ENCODE peak calls at places on chromosomes 1 and 21, in four cellular contexts. K, U, I and L are unnamed samples.

GRCh38 chr1:99659755-99660210 is 13.9 kb downstream of the PALMD start:
- DNase-seq in K (no peak), U (no peak), I (no peak), L (peak; percentile 70)

GRCh38 chr1:165666152-165666551 is 32.2 kb downstream of the ALDH9A1 start:
- DNase-seq in K (no peak), U (no peak), I (no peak), L (no peak)

GRCh38 chr21:38646213-38646837 is 148.0 kb upstream of the ERG start:
- DNase-seq in K (no peak), U (no peak), I (no peak), L (no peak)

GRCh38 chr1:201229771-201230635 is 39.4 kb downstream of the IGFN1 start:
- DNase-seq in K (no peak), U (no peak), I (no peak), L (no peak)

GRCh38 chr1:154445040-154445472 is 39.9 kb downstream of the IL6R start:
- DNase-seq in K (no peak), U (no peak), I (no peak), L (no peak)

GRCh38 chr1:172019971-172020370 is 178.7 kb downstream of the DNM3 start:
- DNase-seq in K (no peak), U (no peak), I (no peak), L (no peak)

GRCh38 chr1:217244946-217245345 is 385.9 kb downstream of the GPATCH2 start:
- DNase-seq in K (no peak), U (no peak), I (no peak), L (no peak)

GRCh38 chr1:206895320-206895719 is 1.9 kb upstream of the IL24 start:
- DNase-seq in K (no peak), U (no peak), I (no peak), L (peak; percentile 99)

GRCh38 chr1:42533101-42533863 is 70.2 kb downstream of the CCDC30 start:
- DNase-seq in K (no peak), U (no peak), I (no peak), L (no peak)

GRCh38 chr1:12636098-12636950 is 7.6 kb upstream of the AADACL4 start:
- DNase-seq in K (no peak), U (peak; percentile 77), I (no peak), L (no peak)

GRCh38 chr1:214801191-214801590 is 198.2 kb downstream of the CENPF start:
- DNase-seq in K (no peak), U (no peak), I (no peak), L (no peak)

GRCh38 chr1:12336436-12336835 is 106.6 kb downstream of the VPS13D start:
- DNase-seq in K (no peak), U (no peak), I (no peak), L (no peak)

GRCh38 chr1:97764991-97765390 is 155.8 kb downstream of the DPYD start:
- DNase-seq in K (no peak), U (no peak), I (no peak), L (no peak)

GRCh38 chr1:2125375-2126211 is 69.0 kb downstream of the FAAP20 start:
- DNase-seq in K (no peak), U (no peak), I (no peak), L (peak; percentile 55)

GRCh38 chr1:107220036-107220435 is 79.2 kb downstream of the NTNG1 start:
- DNase-seq in K (no peak), U (no peak), I (no peak), L (no peak)

GRCh38 chr1:5637171-5637570 is 355.1 kb downstream of the NPHP4 start:
- DNase-seq in K (peak; percentile 46), U (no peak), I (peak; percentile 56), L (no peak)

GRCh38 chr1:207282496-207283380 is 38.7 kb upstream of the CD55 start:
- DNase-seq in K (peak; percentile 79), U (no peak), I (no peak), L (no peak)

GRCh38 chr1:54297596-54298283 is 97.8 kb downstream of the MRPL37 start:
- DNase-seq in K (peak; percentile 85), U (no peak), I (no peak), L (no peak)

GRCh38 chr1:69737527-69738176 is 169.9 kb downstream of the LRRC7 start:
- DNase-seq in K (peak; percentile 27), U (no peak), I (no peak), L (no peak)

GRCh38 chr1:235074335-235075120 is 54.1 kb downstream of the TOMM20 start:
- DNase-seq in K (peak; percentile 60), U (peak; percentile 74), I (peak; percentile 90), L (no peak)

GRCh38 chr1:3631865-3632264 is 7.0 kb downstream of the TPRG1L start:
- DNase-seq in K (no peak), U (no peak), I (no peak), L (no peak)

GRCh38 chr1:2554621-2555387 is 1.4 kb upstream of the TNFRSF14 start:
- DNase-seq in K (peak; percentile 70), U (no peak), I (peak; percentile 59), L (no peak)

GRCh38 chr1:2408859-2409276 is 3.5 kb downstream of the PEX10 start:
- DNase-seq in K (no peak), U (no peak), I (peak; percentile 94), L (no peak)

GRCh38 chr1:53585116-53585515 is 125.9 kb downstream of the DMRTB1 start:
- DNase-seq in K (no peak), U (no peak), I (peak; percentile 17), L (no peak)

GRCh38 chr1:14968251-14968812 is 185.2 kb upstream of the TMEM51 start:
- DNase-seq in K (no peak), U (peak; percentile 67), I (no peak), L (no peak)

GRCh38 chr1:18619467-18619835 is 11.2 kb upstream of the PAX7 start:
- DNase-seq in K (no peak), U (no peak), I (no peak), L (no peak)

GRCh38 chr21:17463441-17463840 is 49.4 kb upstream of the CXADR start:
- DNase-seq in K (no peak), U (no peak), I (no peak), L (no peak)

GRCh38 chr21:18354947-18355346 is 48.6 kb downstream of the TMPRSS15 start:
- DNase-seq in K (no peak), U (no peak), I (no peak), L (no peak)

GRCh38 chr21:38751379-38752050 is 54.2 kb upstream of the ETS2 start:
- DNase-seq in K (no peak), U (peak; percentile 65), I (no peak), L (no peak)

GRCh38 chr1:51070640-51071039 is 31.4 kb upstream of the C1orf185 start:
- DNase-seq in K (no peak), U (no peak), I (no peak), L (no peak)

GRCh38 chr1:170765712-170766330 is 101.9 kb downstream of the PRRX1 start:
- DNase-seq in K (no peak), U (no peak), I (no peak), L (no peak)

GRCh38 chr1:85058781-85059180 is 10.5 kb upstream of the MCOLN3 start:
- DNase-seq in K (no peak), U (no peak), I (no peak), L (no peak)

GRCh38 chr1:93874025-93874651 is 4.9 kb downstream of the DNTTIP2 start:
- DNase-seq in K (no peak), U (no peak), I (no peak), L (no peak)

GRCh38 chr1:83531910-83532309 is 467.0 kb downstream of the TTLL7 start:
- DNase-seq in K (no peak), U (no peak), I (no peak), L (no peak)

GRCh38 chr1:30101477-30102227 is 621.7 kb downstream of the MATN1 start:
- DNase-seq in K (peak; percentile 42), U (peak; percentile 49), I (no peak), L (no peak)
- H3K27me3 ChIP-seq in K (no peaks in the 10 kb centered on the region), U (peaks cover 27% of the 10 kb centered on the region), I (no peaks in the 10 kb centered on the region), L (peaks cover 6% of the 10 kb centered on the region)

GRCh38 chr1:183070923-183071618 is 47.9 kb downstream of the LAMC1 start:
- DNase-seq in K (no peak), U (no peak), I (no peak), L (no peak)

GRCh38 chr1:183074215-183074614 is 51.0 kb downstream of the LAMC1 start:
- DNase-seq in K (no peak), U (no peak), I (no peak), L (no peak)

GRCh38 chr1:183075861-183076260 is 52.6 kb downstream of the LAMC1 start:
- DNase-seq in K (no peak), U (no peak), I (no peak), L (no peak)

GRCh38 chr1:183070234-183070922 is 47.2 kb downstream of the LAMC1 start:
- DNase-seq in K (no peak), U (no peak), I (no peak), L (no peak)

DNA sequence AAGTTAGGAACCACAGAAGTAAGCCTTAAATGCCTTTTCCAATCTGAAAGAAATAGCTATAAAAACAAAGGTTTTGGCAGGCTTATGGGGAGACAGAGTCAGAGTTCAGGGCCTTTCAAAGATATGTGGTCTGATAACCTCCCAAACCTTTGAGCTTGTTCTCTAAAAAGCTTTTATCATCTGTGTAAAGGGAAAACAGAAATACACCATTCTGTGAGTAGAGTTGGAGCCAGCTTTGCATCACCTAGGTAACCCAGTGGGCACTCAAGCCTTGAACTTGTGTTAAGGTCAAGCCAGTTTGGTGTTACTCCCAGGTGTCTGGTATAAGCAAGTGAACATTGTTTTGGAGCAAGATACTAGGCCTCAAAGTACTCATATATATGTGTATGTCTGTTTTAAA is 50.1 kb downstream of the LAMC1 start:
- DNase-seq in K (no peak), U (no peak), I (no peak), L (no peak)
- H3K4me1 ChIP-seq in K (peaks cover 4% of the 10 kb centered on the region), U (peaks cover 76% of the 10 kb centered on the region), I (no peaks in the 10 kb centered on the region), L (peaks cover 40% of the 10 kb centered on the region)

DNA sequence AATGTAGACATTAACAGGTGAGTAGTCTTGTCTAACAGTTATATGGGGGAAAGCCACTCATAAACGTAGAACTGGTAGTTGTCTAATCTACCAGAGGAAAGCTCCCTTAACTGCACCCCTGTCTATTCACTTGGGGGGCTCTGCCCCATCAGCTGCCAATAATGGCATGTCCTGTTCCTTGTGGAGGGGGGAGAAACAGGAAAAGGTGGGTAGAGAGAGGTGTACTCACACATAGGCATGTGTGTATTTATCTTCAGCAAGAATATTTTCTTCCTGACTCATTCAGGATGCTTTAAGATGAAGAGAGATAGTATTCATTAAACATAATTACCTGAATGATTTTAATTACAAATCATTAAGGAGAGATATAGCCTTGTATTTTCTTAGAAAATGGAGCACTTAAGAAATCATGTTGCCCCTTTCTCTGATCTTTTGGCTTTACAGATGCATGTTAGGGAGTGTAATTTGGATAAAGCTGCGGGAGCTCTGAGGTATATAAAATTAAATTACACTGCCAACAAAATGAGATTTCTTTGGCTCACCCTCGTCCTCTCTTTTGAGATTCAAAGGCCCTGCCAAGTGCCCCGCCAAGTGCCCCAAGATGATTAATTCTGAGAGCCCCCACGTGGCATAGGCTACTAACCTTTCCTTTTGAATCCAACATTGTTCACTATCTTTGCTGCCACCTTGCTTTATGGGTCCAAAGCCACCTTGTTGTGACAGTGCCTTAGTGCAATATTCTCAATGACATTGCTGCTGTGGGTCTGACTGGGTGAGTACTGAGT is 286.3 kb upstream of the LYPLAL1 start:
- DNase-seq in K (no peak), U (no peak), I (no peak), L (no peak)
- H3K27me3 ChIP-seq in K (no peaks in the 10 kb centered on the region), U (no peaks in the 10 kb centered on the region), I (no peaks in the 10 kb centered on the region), L (no peaks in the 10 kb centered on the region)

GRCh38 chr1:40717960-40718359 is 26.5 kb downstream of the NFYC start:
- DNase-seq in K (no peak), U (no peak), I (no peak), L (no peak)
- H3K4me1 ChIP-seq in K (no peaks in the 10 kb centered on the region), U (peaks cover 72% of the 10 kb centered on the region), I (no peaks in the 10 kb centered on the region), L (peaks cover 9% of the 10 kb centered on the region)